ENCODE peak calls at places on chromosomes 11 and 22, in nine cellular contexts. Z, K, U, O, H, Q, W, P and N are unnamed samples.

GRCh38 chr11:15471028-15471708 is 356.4 kb downstream of the INSC start:
- DNase-seq in W (no peak), K (no peak), H (no peak), Q (no peak), Z (no peak), P (no peak), O (no peak), U (no peak), N (no peak)

GRCh38 chr22:46380069-46380468 is 44.6 kb downstream of the TRMU start:
- DNase-seq in P (no peak), K (no peak), U (no peak), Z (no peak), O (no peak), W (no peak), Q (no peak), H (no peak), N (no peak)

GRCh38 chr11:28966951-28967350 is 858.8 kb downstream of the METTL15 start:
- DNase-seq in H (no peak), Q (no peak), W (peak), U (no peak), O (no peak), P (no peak), K (no peak), Z (no peak), N (no peak)

GRCh38 chr11:18615628-18616392 is 16.2 kb downstream of the MISFA start:
- DNase-seq in Q (no peak), P (no peak), Z (no peak), K (no peak), W (no peak), H (no peak), O (no peak), U (no peak), N (no peak)

GRCh38 chr11:116930177-116930576 is 92.8 kb upstream of the APOA1 start:
- DNase-seq in O (no peak), Q (no peak), H (no peak), Z (peak), P (no peak), W (no peak), K (no peak), U (peak), N (no peak)

GRCh38 chr11:20013346-20014066 is 146.8 kb downstream of the DBX1 start:
- DNase-seq in O (no peak), P (no peak), K (no peak), Q (no peak), U (peak), W (peak), H (no peak), Z (peak), N (peak)

GRCh38 chr11:65427691-65428577 is 5.3 kb downstream of the NEAT1 start:
- DNase-seq in Z (no peak), Q (peak), H (no peak), U (peak), O (no peak), K (no peak), P (peak), W (peak), N (no peak)

GRCh38 chr11:119318240-119319135 is 1.6 kb upstream of the MCAM start:
- DNase-seq in U (peak), Q (no peak), W (peak), P (no peak), H (no peak), K (peak), O (no peak), Z (peak), N (peak)

GRCh38 chr11:8062781-8063257 is 18.2 kb upstream of the TUB start:
- DNase-seq in P (no peak), K (no peak), H (no peak), W (no peak), Q (no peak), O (no peak), Z (no peak), U (no peak), N (no peak)

GRCh38 chr22:45053094-45053493 is 43.3 kb upstream of the PHF21B start:
- DNase-seq in H (no peak), Z (no peak), Q (no peak), K (no peak), O (no peak), P (no peak), W (no peak), U (no peak), N (no peak)

GRCh38 chr11:122979103-122979814 is 2.4 kb downstream of the BSX start:
- DNase-seq in U (no peak), Z (no peak), O (no peak), H (no peak), W (no peak), P (no peak), K (no peak), Q (no peak), N (no peak)

GRCh38 chr11:83033972-83034672 is 37.6 kb downstream of the RAB30 start:
- DNase-seq in K (no peak), Z (peak), O (no peak), P (peak), H (no peak), U (peak), Q (no peak), W (peak), N (peak)

GRCh38 chr11:11608783-11609232 is 13.0 kb downstream of the GALNT18 start:
- DNase-seq in O (no peak), Q (no peak), K (peak), H (no peak), W (peak), Z (no peak), P (peak), U (peak), N (no peak)

GRCh38 chr11:35553831-35554230 is 28.4 kb upstream of the PAMR1 start:
- DNase-seq in Z (no peak), Q (no peak), O (no peak), W (peak), H (no peak), U (peak), K (no peak), P (peak), N (no peak)

GRCh38 chr11:61996933-61997332 is 29.5 kb upstream of the FTH1 start:
- DNase-seq in K (no peak), Z (no peak), O (no peak), W (no peak), Q (no peak), H (no peak), P (no peak), U (no peak), N (no peak)

GRCh38 chr11:19698493-19699292 is 13.9 kb upstream of the NAV2 start:
- DNase-seq in Q (no peak), Z (no peak), P (no peak), W (peak), U (peak), H (no peak), O (no peak), K (no peak), N (peak)

GRCh38 chr11:126719740-126720139 is 280.8 kb downstream of the KIRREL3 start:
- DNase-seq in Z (no peak), U (no peak), O (no peak), K (no peak), H (no peak), Q (no peak), P (no peak), W (no peak), N (no peak)

GRCh38 chr11:4979021-4979420 is 15.6 kb upstream of the OR51L1 start:
- DNase-seq in H (no peak), W (no peak), Q (no peak), U (peak), Z (no peak), P (no peak), K (no peak), O (no peak), N (no peak)

GRCh38 chr11:129819237-129819636 is 3.6 kb downstream of the TMEM45B start:
- DNase-seq in W (no peak), Z (no peak), Q (no peak), O (no peak), P (no peak), K (no peak), H (no peak), U (no peak), N (no peak)

GRCh38 chr11:80831374-80831773 is 1390.5 kb upstream of the TENM4 start:
- DNase-seq in P (no peak), O (no peak), W (peak), U (no peak), H (no peak), Z (no peak), Q (no peak), K (no peak), N (no peak)

GRCh38 chr11:66696186-66696585 is 18.5 kb upstream of the RBM4B start:
- DNase-seq in H (no peak), Z (no peak), K (no peak), O (no peak), Q (no peak), P (no peak), W (no peak), U (no peak), N (peak)

GRCh38 chr11:34356130-34356529 is 1.7 kb downstream of the ABTB2 start:
- DNase-seq in P (no peak), Q (no peak), O (no peak), U (no peak), K (no peak), W (no peak), H (no peak), Z (no peak), N (no peak)

GRCh38 chr22:19224985-19225384 is 46.4 kb upstream of the SLC25A1 start:
- DNase-seq in U (no peak), H (no peak), Q (no peak), K (no peak), Z (no peak), P (no peak), O (no peak), W (no peak), N (no peak)

GRCh38 chr11:30585892-30586250 is 282 bp downstream of the MPPED2 start:
- DNase-seq in O (no peak), Z (peak), W (no peak), Q (no peak), H (no peak), P (no peak), U (no peak), K (no peak), N (peak)

GRCh38 chr11:111427471-111427912 is 48.4 kb upstream of the POU2AF1 start:
- DNase-seq in H (no peak), W (no peak), Q (no peak), K (no peak), P (no peak), O (no peak), Z (no peak), U (no peak), N (no peak)

GRCh38 chr11:77087723-77088225 is 14.9 kb upstream of the OMP start:
- DNase-seq in P (no peak), K (no peak), U (no peak), H (no peak), Q (no peak), O (no peak), W (no peak), Z (no peak), N (no peak)